ENCODE peak calls at places on chromosome 22, in seven cellular contexts. J, Y, T, B, R, O and L are unnamed samples.

GRCh38 chr22:30591191-30591587 is 521 bp downstream of the PES1 start:
- DNase-seq in Y (no peak), O (no peak), B (no peak), J (no peak), R (no peak), T (no peak), L (no peak)

GRCh38 chr22:23064381-23065068 is 5.8 kb upstream of the GNAZ start:
- DNase-seq in B (no peak), Y (no peak), T (peak), J (no peak), O (no peak), R (no peak), L (no peak)

GRCh38 chr22:22770280-22770871 is 117.2 kb upstream of the IGLL5 start:
- DNase-seq in T (no peak), J (peak), O (no peak), Y (no peak), R (no peak), B (peak), L (peak)

GRCh38 chr22:19766235-19766505 is 5.6 kb downstream of the TBX1 start:
- DNase-seq in J (no peak), O (no peak), T (peak), R (no peak), B (no peak), Y (no peak), L (no peak)

GRCh38 chr22:35894464-35894878 is 134.2 kb downstream of the RBFOX2 start:
- DNase-seq in O (no peak), T (no peak), B (no peak), R (no peak), Y (no peak), J (no peak), L (no peak)

GRCh38 chr22:45568213-45568612 is 65.5 kb downstream of the FBLN1 start:
- DNase-seq in B (no peak), O (no peak), T (no peak), R (no peak), Y (no peak), J (no peak), L (no peak)

GRCh38 chr22:33853200-33854097 is 66.8 kb downstream of the LARGE1 start:
- DNase-seq in O (peak), B (peak), Y (no peak), T (peak), J (no peak), R (no peak), L (no peak)

GRCh38 chr22:22902247-22902962 is 14.8 kb downstream of the IGLL5 start:
- DNase-seq in T (no peak), J (no peak), R (no peak), B (no peak), O (no peak), Y (no peak), L (no peak)

GRCh38 chr22:46038174-46038487 is 61.2 kb upstream of the WNT7B start:
- DNase-seq in O (no peak), R (no peak), T (no peak), J (no peak), B (no peak), Y (no peak), L (no peak)